ENCODE peak calls at places on chromosomes 2 and 18, in nine cellular contexts. One of them, this sample, is unnamed.

GRCh38 chr2:38600242-38600891 is 2.4 kb downstream of the HNRNPLL start:
- DNase-seq in fibroblast of mammary gland: no peak
- DNase-seq in left ventricle myocardium inferior: no peak
- DNase-seq in NCI-H2029: no peak
- DNase-seq in transverse colon: peak; percentile 21
- DNase-seq in HL-60: no peak
- DNase-seq in DMS153: no peak
- DNase-seq in HEK293T: no peak
- DNase-seq in non-pigmented ciliary epithelial cell: no peak
- DNase-seq in this sample: no peak

GRCh38 chr18:24181806-24182205 is 42.9 kb downstream of the CABYR start:
- DNase-seq in NCI-H2029: no peak
- DNase-seq in fibroblast of mammary gland: no peak
- DNase-seq in HL-60: no peak
- DNase-seq in non-pigmented ciliary epithelial cell: no peak
- DNase-seq in transverse colon: no peak
- DNase-seq in HEK293T: no peak
- DNase-seq in left ventricle myocardium inferior: no peak
- DNase-seq in DMS153: no peak
- DNase-seq in this sample: no peak

GRCh38 chr2:155481141-155481540 is 782.6 kb downstream of the KCNJ3 start:
- DNase-seq in non-pigmented ciliary epithelial cell: no peak
- DNase-seq in HL-60: no peak
- DNase-seq in left ventricle myocardium inferior: no peak
- DNase-seq in DMS153: no peak
- DNase-seq in HEK293T: no peak
- DNase-seq in transverse colon: no peak
- DNase-seq in fibroblast of mammary gland: no peak
- DNase-seq in NCI-H2029: no peak
- DNase-seq in this sample: no peak

GRCh38 chr2:224440988-224441387 is 39.1 kb upstream of the FAM124B start:
- DNase-seq in NCI-H2029: no peak
- DNase-seq in HL-60: peak; percentile 3
- DNase-seq in HEK293T: no peak
- DNase-seq in transverse colon: no peak
- DNase-seq in left ventricle myocardium inferior: no peak
- DNase-seq in fibroblast of mammary gland: no peak
- DNase-seq in DMS153: no peak
- DNase-seq in non-pigmented ciliary epithelial cell: no peak
- DNase-seq in this sample: no peak

GRCh38 chr2:150165988-150166965 is 321.2 kb downstream of the RND3 start:
- DNase-seq in HL-60: no peak
- DNase-seq in non-pigmented ciliary epithelial cell: no peak
- DNase-seq in NCI-H2029: peak; percentile 12
- DNase-seq in HEK293T: no peak
- DNase-seq in DMS153: peak; percentile 19
- DNase-seq in left ventricle myocardium inferior: no peak
- DNase-seq in transverse colon: no peak
- DNase-seq in fibroblast of mammary gland: no peak
- DNase-seq in this sample: no peak

GRCh38 chr2:16058747-16059358 is 118.5 kb downstream of the MYCN start:
- DNase-seq in left ventricle myocardium inferior: no peak
- DNase-seq in DMS153: no peak
- DNase-seq in fibroblast of mammary gland: no peak
- DNase-seq in transverse colon: no peak
- DNase-seq in NCI-H2029: no peak
- DNase-seq in HEK293T: no peak
- DNase-seq in non-pigmented ciliary epithelial cell: no peak
- DNase-seq in HL-60: no peak
- DNase-seq in this sample: no peak

GRCh38 chr2:74238879-74239278 is 40.5 kb downstream of the MTHFD2 start:
- DNase-seq in NCI-H2029: no peak
- DNase-seq in DMS153: no peak
- DNase-seq in HEK293T: no peak
- DNase-seq in transverse colon: no peak
- DNase-seq in left ventricle myocardium inferior: no peak
- DNase-seq in non-pigmented ciliary epithelial cell: peak; percentile 6
- DNase-seq in HL-60: no peak
- DNase-seq in fibroblast of mammary gland: peak; percentile 90
- DNase-seq in this sample: no peak

GRCh38 chr2:219698684-219699439 is 71.4 kb downstream of the SLC4A3 start:
- DNase-seq in fibroblast of mammary gland: no peak
- DNase-seq in HEK293T: no peak
- DNase-seq in left ventricle myocardium inferior: no peak
- DNase-seq in non-pigmented ciliary epithelial cell: no peak
- DNase-seq in HL-60: no peak
- DNase-seq in DMS153: peak; percentile 40
- DNase-seq in transverse colon: no peak
- DNase-seq in NCI-H2029: no peak
- DNase-seq in this sample: no peak

GRCh38 chr2:127572841-127573240 is 37.4 kb downstream of the MYO7B start:
- DNase-seq in HEK293T: no peak
- DNase-seq in fibroblast of mammary gland: no peak
- DNase-seq in NCI-H2029: no peak
- DNase-seq in DMS153: no peak
- DNase-seq in left ventricle myocardium inferior: no peak
- DNase-seq in transverse colon: no peak
- DNase-seq in HL-60: no peak
- DNase-seq in non-pigmented ciliary epithelial cell: no peak
- DNase-seq in this sample: no peak

GRCh38 chr2:153287109-153287801 is 191.3 kb downstream of the RPRM start:
- DNase-seq in non-pigmented ciliary epithelial cell: no peak
- DNase-seq in HL-60: no peak
- DNase-seq in HEK293T: no peak
- DNase-seq in transverse colon: no peak
- DNase-seq in NCI-H2029: no peak
- DNase-seq in left ventricle myocardium inferior: no peak
- DNase-seq in fibroblast of mammary gland: no peak
- DNase-seq in DMS153: no peak
- DNase-seq in this sample: no peak

GRCh38 chr2:237677951-237678481 is 50.6 kb downstream of the LRRFIP1 start:
- DNase-seq in non-pigmented ciliary epithelial cell: peak; percentile 77
- DNase-seq in transverse colon: no peak
- DNase-seq in HL-60: peak; percentile 92
- DNase-seq in left ventricle myocardium inferior: no peak
- DNase-seq in HEK293T: no peak
- DNase-seq in DMS153: no peak
- DNase-seq in NCI-H2029: no peak
- DNase-seq in fibroblast of mammary gland: peak; percentile 93
- DNase-seq in this sample: no peak

GRCh38 chr2:64990823-64991222 is 1.6 kb downstream of the SLC1A4 start:
- DNase-seq in non-pigmented ciliary epithelial cell: no peak
- DNase-seq in left ventricle myocardium inferior: no peak
- DNase-seq in HL-60: peak; percentile 32
- DNase-seq in transverse colon: no peak
- DNase-seq in HEK293T: no peak
- DNase-seq in DMS153: no peak
- DNase-seq in NCI-H2029: no peak
- DNase-seq in fibroblast of mammary gland: no peak
- DNase-seq in this sample: no peak

GRCh38 chr2:144504191-144504590 is 15.7 kb downstream of the ZEB2 start:
- DNase-seq in fibroblast of mammary gland: no peak
- DNase-seq in transverse colon: no peak
- DNase-seq in HL-60: no peak
- DNase-seq in DMS153: no peak
- DNase-seq in non-pigmented ciliary epithelial cell: no peak
- DNase-seq in HEK293T: no peak
- DNase-seq in left ventricle myocardium inferior: no peak
- DNase-seq in NCI-H2029: no peak
- DNase-seq in this sample: no peak

GRCh38 chr2:239609583-239610310 is 208.9 kb upstream of the HDAC4 start:
- DNase-seq in NCI-H2029: no peak
- DNase-seq in HL-60: no peak
- DNase-seq in non-pigmented ciliary epithelial cell: no peak
- DNase-seq in transverse colon: no peak
- DNase-seq in fibroblast of mammary gland: no peak
- DNase-seq in DMS153: no peak
- DNase-seq in left ventricle myocardium inferior: no peak
- DNase-seq in HEK293T: no peak
- DNase-seq in this sample: no peak